ENCODE peak calls at places on chromosomes 3 and 15, in five cellular contexts. Z, K, O, H and D are unnamed samples.

GRCh38 chr3:117562000-117562399 is 852.4 kb downstream of the TUSC7 start:
- DNase-seq in K (no peak), H (no peak), O (no peak), Z (no peak), D (no peak)

GRCh38 chr3:71446734-71447133 is 136.8 kb downstream of the FOXP1 start:
- DNase-seq in O (no peak), Z (no peak), H (no peak), K (no peak), D (no peak)

GRCh38 chr3:127851899-127852298 is 29.6 kb upstream of the MGLL start:
- DNase-seq in Z (no peak), H (no peak), O (no peak), K (no peak), D (no peak)

GRCh38 chr3:50926868-50927267 is 252.1 kb downstream of the DOCK3 start:
- DNase-seq in K (no peak), O (no peak), Z (no peak), H (no peak), D (no peak)

GRCh38 chr3:52600258-52600657 is 63.9 kb downstream of the UQCC5 start:
- DNase-seq in Z (no peak), O (no peak), K (no peak), H (no peak), D (no peak)

GRCh38 chr3:194084284-194084683 is 51.7 kb upstream of the HES1 start:
- DNase-seq in H (peak), K (no peak), O (no peak), Z (no peak), D (peak)

GRCh38 chr15:60835974-60836373 is 357.0 kb upstream of the ICE2 start:
- DNase-seq in Z (no peak), O (no peak), K (no peak), H (no peak), D (no peak)

GRCh38 chr3:152073267-152073666 is 195.5 kb upstream of the MBNL1 start:
- DNase-seq in H (no peak), K (no peak), O (no peak), Z (no peak), D (no peak)

GRCh38 chr15:69629631-69630161 is 177.1 kb downstream of the RPLP1 start:
- DNase-seq in H (no peak), Z (no peak), K (no peak), O (no peak), D (no peak)

GRCh38 chr15:70252936-70253280 is 155.2 kb upstream of the TLE3 start:
- DNase-seq in H (no peak), Z (no peak), O (no peak), K (no peak), D (no peak)

GRCh38 chr3:18837137-18837536 is 311.2 kb upstream of the KCNH8 start:
- DNase-seq in O (no peak), Z (no peak), H (no peak), K (no peak), D (no peak)

GRCh38 chr3:52507359-52507758 is 12.2 kb downstream of the STAB1 start:
- DNase-seq in H (no peak), O (no peak), K (no peak), Z (no peak), D (no peak)

GRCh38 chr15:31360843-31361763 is 34.5 kb downstream of the KLF13 start:
- DNase-seq in K (peak), Z (peak), H (peak), O (peak), D (peak)

GRCh38 chr3:117246771-117247555 is 537.4 kb downstream of the TUSC7 start:
- DNase-seq in Z (no peak), O (no peak), K (no peak), H (no peak), D (no peak)

GRCh38 chr15:75407083-75407482 is 38.7 kb upstream of the MAN2C1 start:
- DNase-seq in Z (no peak), K (no peak), H (no peak), O (no peak), D (no peak)

GRCh38 chr3:167739190-167739589 is 3.7 kb downstream of the SERPINI1 start:
- DNase-seq in O (no peak), Z (no peak), H (no peak), K (no peak), D (no peak)

DNA sequence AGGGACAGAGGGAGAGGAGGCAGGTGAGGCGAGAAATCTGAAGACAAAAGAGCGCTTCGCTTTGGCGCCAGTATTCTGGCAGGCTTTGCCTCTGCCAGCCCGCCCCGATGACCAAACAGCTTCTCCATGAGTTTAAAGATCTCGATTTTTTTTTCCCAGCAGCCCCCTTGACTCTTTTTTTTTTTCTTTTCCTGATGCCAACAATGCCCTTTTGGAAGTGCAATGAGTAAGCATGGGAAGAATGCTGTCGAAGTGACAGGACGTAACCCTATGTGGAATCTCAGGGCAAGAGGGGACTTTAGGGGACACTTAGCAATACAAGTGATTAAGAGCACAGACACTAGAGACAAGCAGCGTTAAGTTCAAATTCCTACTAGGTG is 211.7 kb downstream of the FGF12 start:
- DNase-seq in O (no peak), H (no peak), K (no peak), Z (no peak), D (no peak)
- H3K4me3 ChIP-seq in O (peak), H (no peak), K (no peak), Z (no peak), D (no peak)

GRCh38 chr15:29677871-29678431 is 144.3 kb downstream of the TJP1 start:
- DNase-seq in K (no peak), Z (peak), O (peak), H (no peak), D (no peak)
- H3K4me3 ChIP-seq in K (no peak), Z (no peak), O (no peak), H (no peak), D (no peak)

DNA sequence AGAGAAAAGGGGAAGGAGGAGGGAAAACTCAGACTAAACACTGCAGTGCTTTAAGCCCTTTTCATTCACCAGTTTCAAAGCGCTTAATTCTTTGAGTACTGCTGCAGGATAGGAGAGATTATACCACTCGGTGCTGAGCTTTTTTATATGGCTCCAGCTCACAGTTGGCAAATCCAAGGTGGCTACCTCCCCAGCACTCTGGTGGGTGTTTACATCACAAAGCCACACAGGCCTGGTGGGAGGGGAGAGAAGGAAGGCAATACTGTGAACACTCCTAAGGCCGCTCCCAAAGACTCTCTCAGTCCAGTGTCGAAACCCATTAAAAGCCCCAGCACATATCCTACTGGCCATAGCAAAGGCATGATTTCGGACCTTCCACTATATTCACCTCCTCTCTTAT is 191.4 kb downstream of the STT3B start:
- DNase-seq in K (no peak), O (no peak), H (no peak), Z (no peak), D (no peak)
- H3K4me3 ChIP-seq in K (no peak), O (no peak), H (no peak), Z (no peak), D (no peak)

GRCh38 chr3:143771939-143772338 is 76.3 kb downstream of the SLC9A9 start:
- DNase-seq in K (no peak), O (no peak), H (no peak), Z (no peak), D (no peak)

GRCh38 chr3:143771258-143771657 is 77.0 kb downstream of the SLC9A9 start:
- DNase-seq in O (no peak), K (no peak), Z (no peak), H (no peak), D (no peak)

GRCh38 chr3:143769663-143770062 is 78.6 kb downstream of the SLC9A9 start:
- DNase-seq in O (no peak), Z (no peak), H (no peak), K (no peak), D (no peak)

GRCh38 chr3:143775401-143775970 is 72.8 kb downstream of the SLC9A9 start:
- DNase-seq in H (peak), Z (no peak), O (no peak), K (no peak), D (peak)
- H3K4me3 ChIP-seq in H (no peak), Z (no peak), O (no peak), K (no peak), D (no peak)

GRCh38 chr3:189512824-189513223 is 118.4 kb upstream of the TP63 start:
- DNase-seq in Z (no peak), K (no peak), O (no peak), H (no peak), D (no peak)
- H3K4me3 ChIP-seq in Z (no peak), K (no peak), O (no peak), H (no peak), D (no peak)